ENCODE peak calls at places on chromosomes 13 and 19, in five cellular contexts. S is neuronal stem cell, G is H1, Q is H9, H is IMR-90. P is an unnamed sample.

GRCh38 chr13:21326155-21327030 is 132.7 kb downstream of the ZDHHC20 start:
- DNase-seq in Q (peak), G (peak), S (peak), H (peak), P (peak)

GRCh38 chr19:6556480-6556879 is 25.7 kb downstream of the TNFSF9 start:
- DNase-seq in Q (no peak), H (no peak), G (no peak), S (no peak), P (no peak)

GRCh38 chr13:51950722-51951121 is 60.5 kb downstream of the ATP7B start:
- DNase-seq in S (no peak), G (no peak), Q (no peak), H (no peak), P (no peak)

GRCh38 chr13:40505196-40505595 is 161.2 kb downstream of the FOXO1 start:
- DNase-seq in S (no peak), G (no peak), H (no peak), Q (no peak), P (no peak)

GRCh38 chr13:36192166-36192565 is 22.2 kb downstream of the SOHLH2 start:
- DNase-seq in Q (no peak), H (no peak), S (no peak), G (no peak), P (no peak)

GRCh38 chr19:51439021-51439465 is 19.2 kb downstream of the SIGLEC8 start:
- DNase-seq in Q (peak), H (no peak), S (no peak), G (no peak), P (no peak)

GRCh38 chr13:101425623-101426022 is 9.3 kb upstream of the NALCN start:
- DNase-seq in S (no peak), H (no peak), G (no peak), Q (no peak), P (no peak)

GRCh38 chr19:31347828-31348314 is 1.4 kb downstream of the TSHZ3 start:
- DNase-seq in S (no peak), H (peak), G (no peak), Q (no peak), P (no peak)

GRCh38 chr19:55546822-55547614 is 1.7 kb upstream of the SBK3 start:
- DNase-seq in H (peak), S (no peak), G (no peak), Q (no peak), P (peak)

GRCh38 chr19:30877591-30878230 is 471.5 kb downstream of the TSHZ3 start:
- DNase-seq in H (no peak), Q (peak), S (no peak), G (no peak), P (no peak)

GRCh38 chr13:38223093-38223492 is 126.6 kb upstream of the UFM1 start:
- DNase-seq in G (peak), S (peak), H (peak), Q (no peak), P (peak)

GRCh38 chr13:38398810-38399493 is 49.3 kb downstream of the UFM1 start:
- DNase-seq in S (no peak), Q (no peak), H (peak), G (no peak), P (peak)

GRCh38 chr13:42270160-42270856 is 1.6 kb upstream of the AKAP11 start:
- DNase-seq in G (no peak), Q (no peak), H (no peak), S (no peak), P (no peak)

GRCh38 chr19:31232871-31233270 is 116.4 kb downstream of the TSHZ3 start:
- DNase-seq in H (peak), Q (no peak), G (no peak), S (no peak), P (peak)

GRCh38 chr13:41059896-41060722 is 1.2 kb upstream of the WBP4 start:
- DNase-seq in H (peak), S (peak), G (peak), Q (peak), P (peak)

GRCh38 chr13:93775507-93776108 is 549.0 kb downstream of the GPC6 start:
- DNase-seq in H (peak), S (no peak), Q (no peak), G (no peak), P (peak)

GRCh38 chr19:17655751-17656480 is 32.2 kb downstream of the UNC13A start:
- DNase-seq in H (no peak), S (no peak), G (no peak), Q (no peak), P (no peak)

GRCh38 chr13:41995946-41996345 is 35.0 kb upstream of the VWA8 start:
- DNase-seq in S (no peak), Q (no peak), H (peak), G (no peak), P (peak)

GRCh38 chr19:4059931-4060620 is 6.6 kb downstream of the ZBTB7A start:
- DNase-seq in H (no peak), Q (peak), S (no peak), G (no peak), P (no peak)

GRCh38 chr19:5099822-5100221 is 130.9 kb downstream of the KDM4B start:
- DNase-seq in Q (no peak), G (no peak), H (no peak), S (no peak), P (peak)

GRCh38 chr13:44364601-44365000 is 9.0 kb upstream of the SERP2 start:
- DNase-seq in G (no peak), S (peak), H (peak), Q (no peak), P (peak)

GRCh38 chr19:35045667-35046300 is 4.3 kb downstream of the HPN start:
- DNase-seq in Q (peak), S (no peak), G (no peak), H (peak), P (peak)

GRCh38 chr19:21082011-21082975 is at the start of gene ZNF714:
- DNase-seq in Q (peak), S (peak), H (peak), G (peak), P (peak)

GRCh38 chr13:81048026-81048461 is 707.1 kb upstream of the SPRY2 start:
- DNase-seq in Q (no peak), G (no peak), H (no peak), S (no peak), P (no peak)

GRCh38 chr13:74132152-74132767 is 1.9 kb downstream of the KLF12 start:
- DNase-seq in H (peak), S (no peak), G (no peak), Q (no peak), P (peak)

GRCh38 chr19:17079710-17080440 is 4.3 kb downstream of the MYO9B start:
- DNase-seq in S (peak), G (no peak), H (peak), Q (no peak), P (peak)

GRCh38 chr19:16249826-16250434 is 52.2 kb downstream of the AP1M1 start:
- DNase-seq in S (no peak), Q (no peak), H (peak), G (no peak), P (no peak)

GRCh38 chr13:99258946-99259345 is 767 bp upstream of the GPR18 start:
- DNase-seq in G (no peak), S (no peak), H (no peak), Q (no peak), P (no peak)

GRCh38 chr19:35712910-35713845 is 4.6 kb upstream of the KMT2B start:
- DNase-seq in G (no peak), S (no peak), H (no peak), Q (no peak), P (no peak)

GRCh38 chr19:54418030-54418929 is 3.0 kb downstream of the TTYH1 start:
- DNase-seq in S (no peak), H (peak), Q (no peak), G (no peak), P (peak)

GRCh38 chr13:29892149-29892548 is 41.7 kb upstream of the UBL3 start:
- DNase-seq in Q (no peak), G (no peak), S (no peak), H (no peak), P (no peak)

GRCh38 chr19:58054792-58055482 is 4.1 kb upstream of the ZNF135 start:
- DNase-seq in Q (peak), S (no peak), H (peak), G (no peak), P (no peak)

GRCh38 chr19:2239771-2240770 is 3.4 kb downstream of the SF3A2 start:
- DNase-seq in H (peak), S (peak), G (no peak), Q (no peak), P (no peak)

GRCh38 chr13:93690139-93690538 is 463.5 kb downstream of the GPC6 start:
- DNase-seq in G (no peak), S (peak), H (peak), Q (no peak), P (peak)

GRCh38 chr13:24271611-24272451 is 37.5 kb upstream of the C1QTNF9 start:
- DNase-seq in Q (no peak), G (no peak), S (no peak), H (peak), P (peak)

DNA sequence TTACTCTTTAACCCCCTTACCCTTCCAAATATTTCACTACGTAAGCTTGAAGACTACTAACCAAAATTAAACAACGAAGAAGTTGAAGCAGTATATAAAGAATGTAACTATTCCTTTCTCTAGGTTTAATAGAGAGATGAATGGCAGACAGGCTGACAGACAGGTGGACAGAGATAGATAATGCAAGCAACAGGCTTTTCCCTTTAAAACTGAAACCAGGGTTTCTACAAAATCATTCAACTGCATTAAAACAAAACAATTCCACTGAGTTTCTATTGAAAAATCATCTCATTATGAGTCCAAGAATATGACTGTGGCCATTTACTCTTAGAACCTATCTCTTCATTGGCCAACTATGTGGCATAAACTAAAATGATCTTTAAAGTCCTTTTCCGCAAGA is 15.2 kb downstream of the LNX2 start:
- DNase-seq in S (no peak), G (no peak), Q (no peak), H (no peak), P (no peak)
- H3K9ac ChIP-seq in S (no peak), G (no peak), Q (no peak), H (no peak), P (no peak)

DNA sequence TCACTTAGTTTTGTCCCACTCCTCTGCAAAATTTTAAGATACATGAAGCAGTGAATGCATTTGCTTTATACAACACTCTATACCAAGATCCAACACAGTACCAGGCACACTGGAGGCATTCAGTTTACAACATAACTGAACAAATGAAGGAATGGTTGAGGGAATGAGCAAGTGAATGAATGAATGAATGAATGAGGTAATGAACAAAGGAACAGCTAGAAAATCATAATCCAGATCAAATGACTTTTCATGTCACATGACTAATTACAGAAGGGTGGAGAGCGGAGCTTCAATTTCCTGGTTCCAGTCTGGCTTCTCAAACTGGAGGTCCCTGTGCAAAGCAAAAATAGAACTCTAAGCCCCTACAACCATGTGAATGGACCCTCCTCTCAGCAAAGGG is 16.7 kb downstream of the TBC1D4 start:
- DNase-seq in G (no peak), S (no peak), H (no peak), Q (no peak), P (no peak)
- H2BK120ac ChIP-seq in G (no peak), S (no peak), H (no peak), Q (no peak), P (no peak)

GRCh38 chr13:68813397-68813796 is 1294.2 kb upstream of the ATXN8OS start:
- DNase-seq in Q (no peak), H (no peak), G (no peak), S (no peak), P (no peak)

GRCh38 chr13:68816715-68817114 is 1290.9 kb upstream of the ATXN8OS start:
- DNase-seq in Q (no peak), H (no peak), S (no peak), G (no peak), P (no peak)
- H3K9ac ChIP-seq in Q (no peak), H (no peak), S (no peak), G (no peak), P (no peak)

GRCh38 chr13:83732755-83733154 is 149.5 kb downstream of the SLITRK1 start:
- DNase-seq in S (no peak), H (no peak), G (no peak), Q (no peak), P (no peak)

GRCh38 chr13:83731113-83731512 is 151.2 kb downstream of the SLITRK1 start:
- DNase-seq in G (no peak), H (no peak), S (no peak), Q (no peak), P (no peak)

GRCh38 chr13:83733293-83733692 is 149.0 kb downstream of the SLITRK1 start:
- DNase-seq in H (no peak), S (no peak), Q (no peak), G (no peak), P (no peak)

GRCh38 chr13:83730674-83731073 is 151.6 kb downstream of the SLITRK1 start:
- DNase-seq in H (no peak), Q (no peak), S (no peak), G (no peak), P (no peak)
- H2BK120ac ChIP-seq in H (no peak), Q (no peak), S (no peak), G (no peak), P (no peak)

DNA sequence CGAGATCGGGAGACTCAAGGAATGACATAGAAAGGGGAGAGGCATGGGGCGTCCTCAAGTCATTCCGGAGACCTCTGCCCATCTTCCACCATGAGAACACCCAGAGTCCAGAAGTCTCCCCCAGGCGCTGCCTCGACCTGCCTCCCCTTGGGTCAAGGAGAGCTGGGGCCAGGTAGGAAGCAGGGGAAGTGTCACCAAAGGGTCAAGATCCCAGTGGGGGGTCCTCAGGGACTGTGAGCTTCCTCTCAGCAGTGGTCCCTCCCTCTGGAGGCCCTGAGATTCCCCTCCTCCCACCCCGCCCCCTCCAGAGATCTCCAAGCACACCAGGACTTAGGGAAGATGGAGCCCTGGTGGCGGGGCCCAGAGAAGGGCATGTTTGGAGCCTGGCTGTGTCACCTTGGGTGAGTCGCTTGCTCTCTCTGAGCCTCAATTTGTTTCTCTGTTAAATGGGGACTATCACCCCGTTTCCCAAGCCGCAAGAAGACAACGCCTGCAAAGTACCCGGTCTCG is 919 bp downstream of the DACT3 start:
- DNase-seq in S (peak), G (no peak), H (no peak), Q (peak), P (peak)
- H3K9ac ChIP-seq in S (peak), G (no peak), H (peak), Q (no peak), P (peak)